ENCODE peak calls at places on chromosome 17, in eight cellular contexts. O is nephron progenitor cell; D is lung; N is colonic mucosa; I is fibroblast of pulmonary artery; S is MM.1S; E is fibroblast of mammary gland; M is CD8-positive, alpha-beta T cell. Y is an unnamed sample.

GRCh38 chr17:27892542-27892865 is 661 bp downstream of the LYRM9 start:
- DNase-seq in M (no peak), O (no peak), S (no peak), E (no peak), I (no peak), D (no peak), N (no peak), Y (no peak)

GRCh38 chr17:69878661-69879060 is 196.4 kb upstream of the KCNJ16 start:
- DNase-seq in I (peak), E (no peak), O (no peak), D (no peak), N (no peak), S (no peak), M (no peak), Y (no peak)

GRCh38 chr17:38333635-38334295 is 10.0 kb downstream of the GPR179 start:
- DNase-seq in M (no peak), N (peak), E (no peak), D (no peak), O (peak), I (peak), S (peak), Y (peak)

GRCh38 chr17:21382560-21383495 is 6.7 kb downstream of the KCNJ12 start:
- DNase-seq in O (no peak), M (no peak), E (no peak), S (no peak), N (no peak), D (no peak), I (no peak), Y (no peak)

GRCh38 chr17:57140321-57140720 is 55.3 kb downstream of the AKAP1 start:
- DNase-seq in S (no peak), N (no peak), M (no peak), E (no peak), D (no peak), I (no peak), O (no peak), Y (no peak)

GRCh38 chr17:29723283-29724047 is 100.8 kb upstream of the CORO6 start:
- DNase-seq in S (no peak), E (no peak), I (no peak), N (no peak), O (no peak), M (no peak), D (no peak), Y (peak)

GRCh38 chr17:75723201-75723930 is 2.1 kb downstream of the ITGB4 start:
- DNase-seq in E (no peak), O (no peak), S (no peak), N (peak), M (no peak), I (no peak), D (no peak), Y (no peak)

GRCh38 chr17:47717261-47717697 is 15.8 kb upstream of the TBX21 start:
- DNase-seq in E (no peak), D (no peak), M (no peak), S (no peak), I (no peak), N (no peak), O (no peak), Y (no peak)

GRCh38 chr17:40548982-40549680 is 16.1 kb downstream of the CCR7 start:
- DNase-seq in M (peak), S (no peak), D (peak), N (peak), I (peak), E (peak), O (no peak), Y (no peak)

GRCh38 chr17:21218101-21218500 is 4.1 kb upstream of the TMEM11 start:
- DNase-seq in E (no peak), S (no peak), D (no peak), I (peak), N (no peak), M (no peak), O (no peak), Y (no peak)

DNA sequence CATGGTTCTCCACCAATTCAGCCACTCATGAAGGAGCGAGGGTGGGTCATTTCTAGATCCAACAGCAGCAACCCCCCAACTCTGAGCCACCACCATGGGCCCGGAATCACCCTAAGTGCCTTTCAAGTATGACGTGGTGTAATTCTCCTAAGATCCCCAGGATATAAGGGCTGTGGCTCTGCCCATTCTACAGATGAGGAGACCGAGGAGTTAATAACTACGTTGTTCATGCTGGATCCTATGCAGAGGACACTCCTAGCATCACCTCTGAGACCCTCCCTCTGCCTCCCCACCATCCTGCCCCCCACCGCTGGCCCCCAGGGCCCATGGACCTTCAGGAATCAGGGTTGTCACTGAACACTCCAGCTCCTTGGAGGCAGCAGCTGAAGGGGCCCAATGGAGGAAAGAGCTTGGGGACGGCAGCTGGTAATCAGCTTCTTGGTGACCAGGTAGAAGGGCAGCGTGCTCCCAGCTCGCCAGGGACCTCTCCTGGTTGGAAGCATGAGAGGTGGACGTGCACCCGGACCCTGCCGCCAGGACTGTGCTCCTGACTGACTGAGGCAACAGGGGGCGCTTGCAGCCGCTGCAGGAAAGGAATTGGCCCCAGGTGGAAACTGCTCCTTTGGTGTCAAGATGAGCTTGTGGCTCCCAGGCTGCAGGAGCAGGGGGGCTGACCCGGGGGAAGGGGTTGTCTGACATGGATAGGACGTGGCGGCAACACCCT is 28.2 kb upstream of the CACNG1 start:
- DNase-seq in E (no peak), N (no peak), S (no peak), I (no peak), D (no peak), O (no peak), M (no peak), Y (no peak)
- TF ChIP-seq CTCF in E (no peak), N (no peak), S (no peak), I (no peak), D (no peak), O (no peak), M (no peak), Y (peak)

GRCh38 chr17:81957691-81958432 is 3.1 kb downstream of the NOTUM start:
- DNase-seq in N (no peak), D (no peak), O (no peak), E (no peak), S (no peak), I (no peak), M (no peak), Y (no peak)

GRCh38 chr17:81961087-81961514 is at the start of gene NOTUM:
- DNase-seq in N (no peak), S (no peak), D (no peak), E (no peak), I (peak), O (peak), M (no peak), Y (no peak)

GRCh38 chr17:81960130-81960958 is 643 bp downstream of the NOTUM start:
- DNase-seq in I (no peak), N (no peak), M (no peak), D (no peak), S (no peak), E (no peak), O (peak), Y (no peak)

GRCh38 chr17:81958633-81959342 is 2.2 kb downstream of the NOTUM start:
- DNase-seq in D (no peak), M (no peak), E (no peak), I (no peak), S (no peak), N (no peak), O (no peak), Y (no peak)

DNA sequence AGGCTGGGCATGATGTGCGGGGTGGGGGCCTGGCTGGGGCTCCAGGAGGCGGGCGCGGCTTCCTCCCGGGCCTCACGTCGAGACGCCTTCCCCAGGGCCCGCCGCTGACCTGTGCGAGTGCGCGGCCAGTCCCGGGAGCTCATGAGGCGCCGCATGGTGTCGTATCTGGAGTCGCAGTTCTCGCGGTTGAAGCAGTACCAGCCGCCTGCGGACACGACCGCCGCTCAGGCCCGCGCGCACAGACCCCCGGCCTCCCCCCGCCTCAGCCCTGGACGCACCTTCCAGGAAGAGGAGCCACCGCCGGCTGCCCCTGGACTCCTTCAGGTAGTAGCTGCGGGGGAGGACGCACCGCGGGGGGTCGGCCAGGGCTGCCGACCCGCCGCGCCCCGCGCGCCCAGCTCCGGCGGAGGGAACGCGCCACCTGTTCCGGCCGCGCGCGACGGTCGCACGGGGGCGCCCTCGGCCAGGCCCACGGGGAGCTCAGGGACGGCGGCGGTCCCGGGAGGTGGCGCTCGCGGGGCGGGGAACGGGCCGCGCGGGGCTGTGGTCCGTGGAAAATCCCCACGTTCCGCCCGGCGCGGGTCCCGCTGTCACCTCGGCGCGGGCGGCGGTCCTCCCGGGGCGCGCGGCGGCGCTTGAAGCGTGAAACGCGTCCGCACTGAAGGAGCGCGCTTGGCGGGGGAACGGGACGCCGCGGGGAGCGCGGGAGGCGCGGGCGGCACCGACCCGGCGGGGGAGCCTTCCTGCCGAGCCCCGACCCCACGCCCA is 1.4 kb downstream of the NOTUM start:
- DNase-seq in S (peak), O (peak), I (peak), D (peak), E (no peak), M (peak), N (peak), Y (peak)
- TF ChIP-seq CTCF in S (peak), O (no peak), I (peak), D (peak), E (no peak), M (peak), N (peak), Y (peak)

GRCh38 chr17:82820278-82821251 is 19.3 kb downstream of the ZNF750 start:
- DNase-seq in N (no peak), S (no peak), I (no peak), E (no peak), O (no peak), D (no peak), M (no peak), Y (no peak)

GRCh38 chr17:82822281-82822680 is 17.5 kb downstream of the ZNF750 start:
- DNase-seq in O (no peak), E (no peak), M (no peak), N (no peak), S (no peak), D (no peak), I (no peak), Y (no peak)

GRCh38 chr17:82821554-82821953 is 18.3 kb downstream of the ZNF750 start:
- DNase-seq in O (no peak), I (no peak), D (no peak), S (no peak), M (no peak), E (no peak), N (no peak), Y (no peak)

GRCh38 chr17:82825540-82826124 is 14.2 kb downstream of the ZNF750 start:
- DNase-seq in E (no peak), D (no peak), M (no peak), S (no peak), O (no peak), I (no peak), N (no peak), Y (no peak)

GRCh38 chr17:82823004-82823403 is 16.8 kb downstream of the ZNF750 start:
- DNase-seq in O (no peak), M (no peak), S (no peak), I (no peak), N (no peak), E (no peak), D (no peak), Y (peak)
- TF ChIP-seq CTCF in O (no peak), M (no peak), S (peak), I (peak), N (no peak), E (no peak), D (no peak), Y (peak)

GRCh38 chr17:41678907-41679739 is 9.6 kb upstream of the EIF1 start:
- DNase-seq in O (no peak), N (peak), I (peak), M (peak), D (peak), S (peak), E (peak), Y (peak)
- TF ChIP-seq CTCF in O (no peak), N (no peak), I (peak), M (no peak), D (peak), S (peak), E (peak), Y (peak)